ENCODE peak calls at places on chromosomes 4 and X, in five cellular contexts. I, C, E, G and L are unnamed samples.

GRCh38 chr4:10891866-10892265 is 207.3 kb upstream of the CLNK start:
- DNase-seq in E (no peak), I (no peak), G (no peak), C (no peak), L (no peak)

GRCh38 chr4:55004831-55005230 is 120.6 kb downstream of the KDR start:
- DNase-seq in G (no peak), E (no peak), I (peak; percentile 38), C (no peak), L (no peak)

GRCh38 chr4:33911951-33912350 is 2332.4 kb downstream of the ARAP2 start:
- DNase-seq in G (no peak), C (no peak), I (no peak), E (no peak), L (no peak)

GRCh38 chrX:1169198-1169597 is 43.3 kb downstream of the CRLF2 start:
- DNase-seq in G (no peak), I (no peak), E (no peak), C (no peak), L (no peak)

GRCh38 chr4:72378901-72379300 is 190.1 kb downstream of the ADAMTS3 start:
- DNase-seq in I (no peak), C (no peak), G (no peak), E (no peak), L (no peak)

GRCh38 chr4:7956306-7957112 is 16.8 kb upstream of the AFAP1 start:
- DNase-seq in E (peak; percentile 86), G (no peak), C (no peak), I (no peak), L (no peak)

GRCh38 chrX:17635231-17635630 is 102.1 kb upstream of the SCML1 start:
- DNase-seq in E (no peak), C (no peak), I (no peak), G (peak; percentile 77), L (peak; percentile 90)

GRCh38 chr4:87985097-87985886 is 9.8 kb downstream of the SPP1 start:
- DNase-seq in I (peak; percentile 87), C (peak; percentile 50), E (peak; percentile 74), G (peak; percentile 51), L (peak; percentile 88)

GRCh38 chr4:18767921-18768320 is 746.4 kb upstream of the LCORL start:
- DNase-seq in G (no peak), I (no peak), E (no peak), C (no peak), L (no peak)

GRCh38 chrX:16658284-16658683 is 8.3 kb downstream of the S100G start:
- DNase-seq in G (no peak), I (no peak), C (no peak), E (peak; percentile 88), L (no peak)

GRCh38 chr4:94548571-94548970 is 96.8 kb downstream of the PDLIM5 start:
- DNase-seq in C (no peak), E (peak; percentile 86), I (no peak), G (peak; percentile 41), L (no peak)

GRCh38 chr4:176794151-176794550 is 1.4 kb upstream of the VEGFC start:
- DNase-seq in I (no peak), E (peak; percentile 91), G (no peak), C (no peak), L (no peak)

GRCh38 chr4:156635046-156635445 is 336.6 kb downstream of the PDGFC start:
- DNase-seq in I (no peak), G (no peak), C (no peak), E (no peak), L (no peak)

GRCh38 chr4:19327364-19327763 is 924.3 kb upstream of the SLIT2 start:
- DNase-seq in C (no peak), E (no peak), G (no peak), I (no peak), L (no peak)

GRCh38 chrX:12548746-12549145 is 242.5 kb upstream of the PRPS2 start:
- DNase-seq in G (peak; percentile 37), E (peak; percentile 62), I (peak; percentile 17), C (no peak), L (peak; percentile 81)

GRCh38 chr4:26896636-26897035 is 36.0 kb downstream of the STIM2 start:
- DNase-seq in I (no peak), E (no peak), G (no peak), C (no peak), L (no peak)

GRCh38 chr4:158172196-158172557 is 648 bp downstream of the GASK1B start:
- DNase-seq in G (no peak), E (peak; percentile 19), C (no peak), I (no peak), L (no peak)

GRCh38 chrX:43970528-43970927 is 2.7 kb downstream of the NDP start:
- DNase-seq in G (no peak), I (no peak), C (no peak), E (peak; percentile 57), L (no peak)

GRCh38 chr4:1193206-1194027 is 21.0 kb upstream of the SPON2 start:
- DNase-seq in G (no peak), I (peak; percentile 6), C (peak; percentile 47), E (no peak), L (peak; percentile 33)

GRCh38 chrX:16785247-16786138 is 773 bp upstream of the TXLNG start:
- DNase-seq in I (peak; percentile 38), E (peak; percentile 6), G (no peak), C (peak; percentile 49), L (no peak)

GRCh38 chr4:159018062-159018629 is 84.7 kb upstream of the RAPGEF2 start:
- DNase-seq in C (no peak), E (no peak), I (no peak), G (no peak), L (no peak)

GRCh38 chr4:116585240-116585639 is 500.1 kb downstream of the TRAM1L1 start:
- DNase-seq in E (no peak), G (no peak), I (no peak), C (no peak), L (no peak)

GRCh38 chrX:115968436-115969252 is 201.9 kb upstream of the AGTR2 start:
- DNase-seq in C (no peak), I (peak; percentile 69), G (no peak), E (no peak), L (peak; percentile 96)

GRCh38 chr4:8394125-8394524 is 46.4 kb downstream of the ACOX3 start:
- DNase-seq in I (peak; percentile 72), E (no peak), G (no peak), C (no peak), L (no peak)

GRCh38 chrX:155028192-155028591 is 1.5 kb downstream of the FUNDC2 start:
- DNase-seq in G (no peak), E (peak; percentile 29), I (no peak), C (no peak), L (no peak)

GRCh38 chr4:126899382-126899801 is 733.4 kb upstream of the INTU start:
- DNase-seq in E (peak; percentile 26), I (peak; percentile 16), C (no peak), G (no peak), L (no peak)

GRCh38 chr4:25527044-25527443 is 128.6 kb upstream of the SLC34A2 start:
- DNase-seq in C (no peak), E (no peak), G (no peak), I (no peak), L (no peak)

GRCh38 chrX:151393514-151393913 is 3.5 kb upstream of the VMA21 start:
- DNase-seq in G (no peak), E (no peak), C (no peak), I (no peak), L (peak; percentile 72)

GRCh38 chr4:40301592-40301991 is 33.5 kb upstream of the CHRNA9 start:
- DNase-seq in E (no peak), I (no peak), C (no peak), G (no peak), L (no peak)

GRCh38 chr4:40401096-40401495 is 66.0 kb downstream of the CHRNA9 start:
- DNase-seq in C (no peak), E (no peak), G (no peak), I (no peak), L (no peak)

GRCh38 chr4:145540235-145540634 is 58.6 kb downstream of the SMAD1 start:
- DNase-seq in G (no peak), E (no peak), C (no peak), I (no peak), L (no peak)

GRCh38 chr4:118732591-118733330 is 47.6 kb downstream of the METTL14 start:
- DNase-seq in G (no peak), E (no peak), C (no peak), I (no peak), L (no peak)

GRCh38 chr4:118738090-118738489 is 52.9 kb downstream of the METTL14 start:
- DNase-seq in E (no peak), C (no peak), G (no peak), I (no peak), L (no peak)

GRCh38 chr4:118730683-118731082 is 45.5 kb downstream of the METTL14 start:
- DNase-seq in G (no peak), E (no peak), C (no peak), I (no peak), L (no peak)

GRCh38 chr4:118736867-118737266 is 51.7 kb downstream of the METTL14 start:
- DNase-seq in G (no peak), C (no peak), E (no peak), I (no peak), L (no peak)

DNA sequence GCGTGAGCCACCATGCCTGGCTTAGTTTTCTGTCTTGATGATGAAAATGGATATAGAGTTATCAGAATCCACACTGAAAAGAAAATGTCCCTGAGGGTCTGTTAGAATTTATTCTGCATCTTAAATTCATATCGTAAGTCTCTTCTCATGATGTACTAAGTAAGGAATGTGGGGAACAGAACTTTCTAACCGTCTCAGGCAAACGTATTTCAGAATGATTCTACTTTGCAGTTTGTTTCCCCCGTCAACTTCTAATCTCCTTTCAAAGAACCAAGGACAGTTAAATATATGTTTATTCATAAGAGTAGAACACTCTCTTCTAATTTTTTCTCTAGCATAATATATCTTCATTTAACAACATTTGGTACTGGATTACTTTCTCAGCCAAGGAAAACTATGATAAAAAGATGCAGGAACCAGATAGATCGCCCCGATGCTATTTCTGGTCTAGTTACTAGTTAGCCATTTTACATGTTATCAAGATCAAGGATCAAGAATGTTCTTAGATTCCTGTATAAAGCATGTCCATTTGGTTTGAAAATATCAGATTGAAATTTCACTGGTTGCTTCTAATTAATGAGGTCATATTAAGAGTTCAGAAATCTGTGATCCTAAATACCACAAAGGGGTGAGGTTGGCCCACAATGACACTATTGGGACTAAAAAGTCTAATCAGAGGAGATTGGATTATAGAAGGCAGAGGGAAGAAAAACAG is 49.5 kb downstream of the METTL14 start:
- DNase-seq in G (no peak), E (no peak), C (no peak), I (no peak), L (no peak)
- H3K4me1 ChIP-seq in G (no peaks in the 10 kb centered on the region), E (no peaks in the 10 kb centered on the region), C (no peaks in the 10 kb centered on the region), I (peaks cover 7% of the 10 kb centered on the region), L (no peaks in the 10 kb centered on the region)

DNA sequence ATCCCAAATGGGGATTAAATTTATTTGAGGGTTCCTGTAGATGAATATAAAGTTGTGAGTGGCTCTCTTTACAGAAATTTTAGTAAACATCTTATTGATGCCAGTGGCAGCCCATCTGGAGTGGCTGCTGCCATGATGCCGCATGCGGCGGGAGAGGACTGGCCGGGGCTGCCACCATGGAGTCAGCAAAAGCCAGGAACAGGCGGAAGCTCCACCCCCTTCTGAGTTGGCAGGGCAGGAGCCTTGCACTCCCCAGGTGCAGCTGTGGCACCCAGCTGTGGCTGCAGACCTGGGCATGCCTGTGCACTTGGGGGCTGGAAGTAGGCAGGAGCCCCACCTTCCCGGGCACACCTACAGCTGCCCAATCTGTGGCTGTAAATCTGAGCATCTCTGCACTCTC is 92.3 kb downstream of the KCNIP4 start:
- DNase-seq in G (no peak), I (no peak), C (no peak), E (no peak), L (no peak)
- H3K4me3 ChIP-seq in G (no peak overlapping the region), I (no peak overlapping the region), C (no peak overlapping the region), E (no peak overlapping the region), L (no peak overlapping the region)

GRCh38 chrX:136711147-136711546 is 63.2 kb downstream of the CD40LG start:
- DNase-seq in G (peak; percentile 13), E (peak; percentile 69), I (peak; percentile 50), C (no peak), L (peak; percentile 67)
- H3K4me1 ChIP-seq in G (no peaks in the 10 kb centered on the region), E (peaks cover 8% of the 10 kb centered on the region), I (no peaks in the 10 kb centered on the region), C (no peaks in the 10 kb centered on the region), L (no peaks in the 10 kb centered on the region)

GRCh38 chrX:18874560-18875255 is 109.2 kb downstream of the PHKA2 start:
- DNase-seq in C (no peak), E (no peak), I (no peak), G (no peak), L (no peak)
- H3K4me3 ChIP-seq in C (no peak overlapping the region), E (no peak overlapping the region), I (no peak overlapping the region), G (no peak overlapping the region), L (no peak overlapping the region)